ENCODE peak calls at places on chromosomes 5 and 9, in eight cellular contexts. M is gastrocnemius medialis, X is upper lobe of left lung, S is HCT116, I is lower leg skin, E is GM12891, W is transverse colon, F is heart left ventricle. R is an unnamed sample.

GRCh38 chr5:157159209-157159751 is 6.8 kb downstream of the GARIN3 start:
- DNase-seq in M (no peak), X (no peak), S (no peak), I (no peak), E (no peak), W (no peak), F (no peak), R (no peak)

GRCh38 chr5:12934722-12935121 is 1009.8 kb downstream of the DNAH5 start:
- DNase-seq in M (no peak), X (no peak), S (no peak), I (no peak), E (no peak), W (no peak), F (no peak), R (no peak)

GRCh38 chr5:75611324-75612210 is at the start of gene ANKDD1B:
- DNase-seq in M (no peak), X (peak; percentile 34), S (no peak), I (no peak), E (peak; percentile 7), W (peak; percentile 34), F (peak; percentile 62), R (peak; percentile 39)

GRCh38 chr5:173917788-173918786 is 29.9 kb downstream of the CPEB4 start:
- DNase-seq in M (peak; percentile 43), X (peak; percentile 69), S (peak; percentile 83), I (peak; percentile 55), E (peak; percentile 17), W (peak; percentile 73), F (peak; percentile 66), R (peak; percentile 87)

GRCh38 chr5:97762483-97762882 is 579.4 kb upstream of the RIOK2 start:
- DNase-seq in M (no peak), X (no peak), S (no peak), I (no peak), E (no peak), W (no peak), F (no peak), R (no peak)

GRCh38 chr9:35827486-35827885 is 1.0 kb downstream of the FAM221B start:
- DNase-seq in M (no peak), X (no peak), S (no peak), I (no peak), E (no peak), W (no peak), F (no peak), R (no peak)

GRCh38 chr5:117189772-117190171 is 615.1 kb upstream of the SEMA6A start:
- DNase-seq in M (no peak), X (no peak), S (no peak), I (no peak), E (no peak), W (no peak), F (no peak), R (no peak)

GRCh38 chr5:50786073-50786472 is 119.6 kb downstream of the PARP8 start:
- DNase-seq in M (no peak), X (no peak), S (no peak), I (no peak), E (no peak), W (no peak), F (no peak), R (no peak)

GRCh38 chr5:131671994-131672655 is 37.1 kb upstream of the RAPGEF6 start:
- DNase-seq in M (peak; percentile 50), X (no peak), S (no peak), I (peak; percentile 49), E (no peak), W (no peak), F (no peak), R (no peak)

GRCh38 chr5:179317411-179318192 is 27.7 kb downstream of the ADAMTS2 start:
- DNase-seq in M (no peak), X (no peak), S (no peak), I (no peak), E (no peak), W (no peak), F (peak; percentile 37), R (no peak)

GRCh38 chr5:78746990-78747389 is 98.4 kb upstream of the LHFPL2 start:
- DNase-seq in M (no peak), X (no peak), S (no peak), I (no peak), E (no peak), W (no peak), F (no peak), R (no peak)

GRCh38 chr9:114047717-114048116 is 30.4 kb downstream of the AMBP start:
- DNase-seq in M (no peak), X (peak; percentile 33), S (peak; percentile 16), I (no peak), E (no peak), W (no peak), F (no peak), R (no peak)

GRCh38 chr5:82105457-82105856 is 133.6 kb downstream of the ATG10 start:
- DNase-seq in M (no peak), X (no peak), S (no peak), I (no peak), E (no peak), W (no peak), F (no peak), R (no peak)

GRCh38 chr5:1478333-1478732 is 33.1 kb upstream of the SLC6A3 start:
- DNase-seq in M (no peak), X (no peak), S (no peak), I (no peak), E (no peak), W (no peak), F (peak; percentile 52), R (no peak)

GRCh38 chr5:160423025-160423554 is 1.4 kb downstream of the PTTG1 start:
- DNase-seq in M (no peak), X (no peak), S (no peak), I (no peak), E (no peak), W (no peak), F (no peak), R (peak; percentile 43)

GRCh38 chr5:1950096-1950707 is 67.5 kb upstream of the IRX4 start:
- DNase-seq in M (no peak), X (no peak), S (no peak), I (no peak), E (no peak), W (no peak), F (no peak), R (no peak)

GRCh38 chr9:133351908-133352634 is 4.1 kb downstream of the RPL7A start:
- DNase-seq in M (no peak), X (no peak), S (no peak), I (no peak), E (no peak), W (no peak), F (no peak), R (peak; percentile 80)
- TF ChIP-seq POLR2A in M (no peak), X (peak; percentile 10), S (no peak), I (no peak), E (peak; percentile 83), W (no peak), F (no peak), R (peak; percentile 36)

GRCh38 chr5:34838785-34839714 is at the start of gene TTC23L:
- DNase-seq in M (peak; percentile 40), X (peak; percentile 93), S (peak; percentile 60), I (peak; percentile 84), E (peak; percentile 86), W (peak; percentile 90), F (peak; percentile 90), R (peak; percentile 85)
- TF ChIP-seq POLR2A in M (no peak), X (peak; percentile 79), S (peak; percentile 92), I (no peak), E (peak; percentile 36), W (peak; percentile 65), F (no peak), R (peak; percentile 33)

GRCh38 chr9:131728961-131729360 is 10.9 kb downstream of the RAPGEF1 start:
- DNase-seq in M (no peak), X (peak; percentile 30), S (no peak), I (no peak), E (no peak), W (peak; percentile 59), F (no peak), R (no peak)
- TF ChIP-seq POLR2A in M (no peak), X (no peak), S (no peak), I (no peak), E (peak; percentile 66), W (no peak), F (no peak), R (no peak)

GRCh38 chr9:128771745-128772519 is at the start of gene ZER1:
- DNase-seq in M (peak; percentile 88), X (peak; percentile 97), S (peak; percentile 64), I (peak; percentile 88), E (peak; percentile 99), W (peak; percentile 96), F (peak; percentile 97), R (peak; percentile 96)
- TF ChIP-seq POLR2A in M (peak; percentile 73), X (peak; percentile 89), S (no peak), I (no peak), E (no peak), W (peak; percentile 75), F (no peak), R (peak; percentile 85)

GRCh38 chr5:149581192-149581861 is at the start of gene ARHGEF37:
- DNase-seq in M (peak; percentile 44), X (peak; percentile 78), S (peak; percentile 33), I (peak; percentile 84), E (peak; percentile 22), W (peak; percentile 91), F (peak; percentile 96), R (peak; percentile 83)
- TF ChIP-seq POLR2A in M (peak; percentile 30), X (peak; percentile 63), S (no peak), I (no peak), E (no peak), W (peak; percentile 58), F (no peak), R (peak; percentile 79)

GRCh38 chr9:78235771-78236510 is at the start of gene CEP78:
- DNase-seq in M (peak; percentile 74), X (peak; percentile 95), S (peak; percentile 85), I (peak; percentile 86), E (peak; percentile 86), W (peak; percentile 94), F (peak; percentile 95), R (peak; percentile 95)
- TF ChIP-seq POLR2A in M (no peak), X (peak; percentile 79), S (peak; percentile 95), I (no peak), E (peak; percentile 78), W (peak; percentile 62), F (no peak), R (peak; percentile 78)

R was measured in erythroblast.